ENCODE peak calls at places on chromosomes 4 and X, in four cellular contexts. M, H, K and B are unnamed samples.

GRCh38 chr4:665751-666435 is 8.2 kb downstream of the ATP5ME start:
- DNase-seq in M (peak; percentile 42), H (no peak), K (no peak), B (peak; percentile 20)

GRCh38 chrX:153456704-153457103 is 10.8 kb upstream of the TREX2 start:
- DNase-seq in M (no peak), H (no peak), K (no peak), B (no peak)

GRCh38 chrX:136176399-136176825 is 29.1 kb downstream of the FHL1 start:
- DNase-seq in M (no peak), H (no peak), K (no peak), B (no peak)

GRCh38 chrX:40154229-40154852 is 56.6 kb upstream of the BCOR start:
- DNase-seq in M (no peak), H (peak; percentile 53), K (no peak), B (peak; percentile 38)

GRCh38 chrX:46554942-46555341 is 9.7 kb upstream of the ZNF674 start:
- DNase-seq in M (no peak), H (no peak), K (no peak), B (no peak)

GRCh38 chrX:118644378-118644777 is 83.0 kb upstream of the IL13RA1 start:
- DNase-seq in M (no peak), H (peak; percentile 3), K (no peak), B (no peak)

GRCh38 chr4:72564184-72564583 is 4.8 kb downstream of the ADAMTS3 start:
- DNase-seq in M (no peak), H (no peak), K (no peak), B (no peak)

GRCh38 chrX:9033989-9034388 is at the start of gene FAM9B:
- DNase-seq in M (no peak), H (no peak), K (no peak), B (no peak)

GRCh38 chrX:97224148-97224547 is 340.4 kb downstream of the RPA4 start:
- DNase-seq in M (no peak), H (no peak), K (no peak), B (no peak)

GRCh38 chrX:3178329-3178728 is 137.1 kb downstream of the ARSF start:
- DNase-seq in M (no peak), H (no peak), K (no peak), B (no peak)

GRCh38 chrX:139126493-139126892 is 404.0 kb upstream of the F9 start:
- DNase-seq in M (no peak), H (peak; percentile 14), K (no peak), B (peak; percentile 21)

GRCh38 chr4:74365761-74366160 is 816 bp downstream of the EREG start:
- DNase-seq in M (no peak), H (no peak), K (no peak), B (peak; percentile 56)

GRCh38 chr4:41661447-41662076 is 87.0 kb downstream of the PHOX2B start:
- DNase-seq in M (peak; percentile 57), H (peak; percentile 56), K (peak; percentile 29), B (no peak)

GRCh38 chr4:98113005-98113404 is 30.3 kb downstream of the STPG2 start:
- DNase-seq in M (no peak), H (peak; percentile 12), K (no peak), B (no peak)

GRCh38 chr4:183912585-183912984 is 7.5 kb downstream of the STOX2 start:
- DNase-seq in M (no peak), H (no peak), K (no peak), B (no peak)

GRCh38 chr4:143083811-143084472 is 100.8 kb upstream of the USP38 start:
- DNase-seq in M (no peak), H (no peak), K (peak; percentile 57), B (no peak)

GRCh38 chr4:120331486-120332281 is 265.0 kb upstream of the MAD2L1 start:
- DNase-seq in M (no peak), H (no peak), K (no peak), B (no peak)

GRCh38 chr4:78938474-78938867 is 767 bp downstream of the PAQR3 start:
- DNase-seq in M (no peak), H (no peak), K (no peak), B (no peak)

GRCh38 chrX:20221902-20222301 is 44.8 kb downstream of the RPS6KA3 start:
- DNase-seq in M (no peak), H (no peak), K (no peak), B (no peak)

GRCh38 chrX:20217906-20218305 is 48.8 kb downstream of the RPS6KA3 start:
- DNase-seq in M (no peak), H (no peak), K (no peak), B (no peak)

GRCh38 chrX:20218809-20219505 is 47.8 kb downstream of the RPS6KA3 start:
- DNase-seq in M (no peak), H (peak; percentile 31), K (no peak), B (no peak)

GRCh38 chrX:20215565-20215964 is 51.1 kb downstream of the RPS6KA3 start:
- DNase-seq in M (no peak), H (no peak), K (no peak), B (no peak)

DNA sequence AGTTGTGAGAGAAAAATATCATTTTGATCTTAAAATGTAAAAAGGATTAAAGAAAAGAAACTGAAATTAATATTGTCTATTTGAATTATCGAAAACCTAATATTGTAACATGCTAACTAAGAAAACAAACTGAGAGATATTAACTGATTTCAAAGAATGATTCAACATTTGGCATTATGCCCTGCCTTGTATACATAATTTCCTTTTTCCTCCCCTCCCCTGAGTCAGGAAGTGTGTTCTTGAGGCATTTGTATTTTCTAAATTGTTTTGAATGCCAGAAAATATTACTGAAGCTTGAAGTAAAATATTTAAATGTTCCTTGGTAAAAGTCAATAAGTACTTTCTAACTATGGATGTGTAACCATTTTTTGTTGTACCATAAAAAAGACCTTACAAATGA is 49.4 kb downstream of the RPS6KA3 start:
- DNase-seq in M (no peak), H (no peak), K (no peak), B (no peak)
- H3K4me3 ChIP-seq in M (peak overlapping the region; percentile 32), H (peak overlapping the region; percentile 41), K (no peak overlapping the region), B (no peak overlapping the region)

DNA sequence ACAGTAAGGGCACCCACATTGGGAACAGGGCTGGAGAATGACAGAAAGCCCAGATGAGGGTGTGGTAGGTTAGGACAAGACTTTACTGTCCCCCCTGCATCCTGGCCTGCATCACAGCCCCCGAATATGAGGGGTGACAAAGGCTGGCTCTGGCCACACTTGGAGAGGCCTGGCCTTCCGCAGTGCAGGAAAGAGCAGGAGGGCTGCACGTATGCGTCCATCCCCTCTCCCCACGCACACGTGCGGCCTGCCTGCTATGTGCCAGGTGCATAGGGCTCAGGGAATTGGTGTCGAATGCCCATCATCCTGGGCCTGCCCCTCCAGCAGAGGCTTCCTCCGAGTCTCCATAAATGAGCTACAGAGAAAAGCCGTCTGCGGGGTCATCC is 80.5 kb downstream of the ABLIM2 start:
- DNase-seq in M (no peak), H (no peak), K (no peak), B (no peak)
- H3K4me1 ChIP-seq in M (no peaks in the 10 kb centered on the region), H (peaks cover 26% of the 10 kb centered on the region), K (no peaks in the 10 kb centered on the region), B (peaks cover 3% of the 10 kb centered on the region)

DNA sequence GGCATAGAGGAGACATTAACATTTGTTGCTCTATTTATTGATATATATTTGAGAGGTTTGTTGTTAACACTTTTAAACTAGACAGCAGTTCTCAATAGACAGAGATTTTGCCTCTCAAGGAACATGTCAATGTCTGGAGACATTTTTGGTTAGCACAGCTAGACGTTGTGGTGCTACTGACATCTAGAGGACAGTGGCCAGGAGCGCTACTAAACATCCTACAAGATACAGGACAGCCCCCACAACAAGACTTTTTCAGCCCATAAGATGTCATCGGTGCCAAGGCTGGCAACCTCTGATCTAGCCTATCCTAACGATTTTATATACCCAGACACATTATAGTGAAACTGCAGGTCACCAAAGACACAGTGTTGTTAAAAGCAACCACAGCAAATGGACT is 18.4 kb upstream of the CTSO start:
- DNase-seq in M (no peak), H (no peak), K (no peak), B (no peak)
- TF ChIP-seq CTCF in M (peak; percentile 15), H (peak; percentile 12), K (no peak), B (no peak)

GRCh38 chr4:123421942-123422781 is 25.6 kb downstream of the SPRY1 start:
- DNase-seq in M (no peak), H (no peak), K (no peak), B (no peak)
- H3K4me3 ChIP-seq in M (peak overlapping the region; percentile 9), H (peak overlapping the region; percentile 21), K (no peak overlapping the region), B (no peak overlapping the region)

GRCh38 chr4:5883916-5884315 is 9.0 kb downstream of the CRMP1 start:
- DNase-seq in M (no peak), H (no peak), K (no peak), B (no peak)
- H3K4me1 ChIP-seq in M (peaks cover 14% of the 10 kb centered on the region), H (peaks cover 12% of the 10 kb centered on the region), K (peaks cover 9% of the 10 kb centered on the region), B (peaks cover 11% of the 10 kb centered on the region)

DNA sequence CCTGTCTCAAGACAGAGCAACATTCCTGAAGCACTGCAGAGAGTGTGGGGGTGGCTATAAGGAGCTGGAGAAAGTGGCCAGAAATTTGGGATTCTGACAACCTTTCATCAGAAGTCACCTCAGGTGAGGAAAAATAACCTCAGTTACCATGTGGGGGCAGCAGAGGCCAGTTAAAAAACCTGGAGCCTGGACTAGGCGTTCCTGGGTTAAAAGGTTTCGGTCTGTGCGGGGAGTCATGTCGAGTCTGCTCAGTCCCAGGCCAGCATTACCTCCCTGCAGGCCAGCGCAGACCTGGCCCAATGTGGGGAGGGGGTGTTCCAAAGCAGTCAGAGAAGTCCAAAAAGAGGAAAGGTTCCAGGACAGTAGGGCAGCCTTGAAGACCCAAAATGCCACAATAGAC is 10.9 kb upstream of the NALF2 start:
- DNase-seq in M (no peak), H (peak; percentile 14), K (no peak), B (peak; percentile 32)
- TF ChIP-seq CTCF in M (peak; percentile 35), H (peak; percentile 32), K (peak; percentile 20), B (no peak)

DNA sequence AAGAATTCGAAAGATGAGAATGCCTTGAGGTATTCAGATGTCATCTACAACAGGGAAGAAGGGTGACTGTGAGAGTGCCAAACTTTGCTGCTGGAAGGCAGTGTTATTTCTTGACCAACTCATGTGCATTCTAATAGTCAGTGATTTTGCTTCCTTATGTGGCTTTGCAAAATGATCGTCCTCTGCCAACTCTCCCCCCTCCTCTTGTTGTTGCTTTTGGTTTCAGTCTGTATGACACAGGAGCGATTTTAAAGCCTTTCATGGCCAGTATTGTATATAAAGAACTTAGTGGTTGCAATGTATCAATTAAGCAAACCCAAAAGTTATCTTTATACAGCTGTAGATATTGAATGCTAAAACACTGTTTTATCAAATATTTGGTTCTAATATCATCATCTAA is 379.1 kb downstream of the IL1RAPL1 start:
- DNase-seq in M (no peak), H (no peak), K (no peak), B (no peak)
- H3K4me3 ChIP-seq in M (no peak overlapping the region), H (no peak overlapping the region), K (no peak overlapping the region), B (no peak overlapping the region)

DNA sequence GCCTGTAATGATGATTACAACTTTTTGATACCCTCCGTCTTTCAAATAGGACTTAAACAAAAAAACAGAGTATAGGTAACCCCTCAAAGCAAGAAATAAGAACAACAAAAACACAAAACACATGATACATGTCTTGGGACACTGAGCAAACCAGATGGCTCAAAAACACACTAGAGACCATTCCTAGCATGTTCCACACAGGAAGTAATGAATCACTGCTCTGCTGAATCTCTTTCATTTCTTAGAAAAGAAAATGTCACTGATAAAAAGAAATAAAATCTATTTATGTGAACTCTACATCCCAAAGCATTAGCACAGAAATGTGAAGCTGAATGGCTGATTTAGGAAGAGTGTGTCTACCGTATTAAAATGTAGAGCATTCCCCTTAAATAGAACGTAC is 134.5 kb upstream of the IL15 start:
- DNase-seq in M (no peak), H (no peak), K (no peak), B (no peak)
- H3K4me1 ChIP-seq in M (no peaks in the 10 kb centered on the region), H (no peaks in the 10 kb centered on the region), K (no peaks in the 10 kb centered on the region), B (peaks cover 9% of the 10 kb centered on the region)

GRCh38 chr4:108833041-108833440 is 70.2 kb upstream of the ETNPPL start:
- DNase-seq in M (no peak), H (no peak), K (no peak), B (no peak)
- TF ChIP-seq CTCF in M (no peak), H (no peak), K (no peak), B (no peak)